ENCODE peak calls at places on chromosomes 12 and 14, in seven cellular contexts. M, U, J, O, Y, I and C are unnamed samples.
A peak's percentile ranks its signal among the peaks of the same experiment; 100 is the strongest.

GRCh38 chr12:50058743-50059312 is 1.4 kb downstream of the ASIC1 start:
- DNase-seq in M (peak; percentile 14), U (no peak), J (no peak), O (no peak), Y (no peak), I (no peak), C (no peak)

GRCh38 chr12:12839886-12840285 is 26.7 kb downstream of the DDX47 start:
- DNase-seq in M (peak; percentile 20), U (peak; percentile 87), J (peak; percentile 87), O (no peak), Y (no peak), I (no peak), C (no peak)

GRCh38 chr12:52147367-52147972 is 44.3 kb downstream of the KRT80 start:
- DNase-seq in M (peak; percentile 99), U (peak; percentile 99), J (peak; percentile 97), O (no peak), Y (peak; percentile 60), I (no peak), C (peak; percentile 73)

GRCh38 chr12:66491812-66492361 is 187.0 kb downstream of the GRIP1 start:
- DNase-seq in M (no peak), U (no peak), J (no peak), O (no peak), Y (no peak), I (no peak), C (no peak)

GRCh38 chr14:62015945-62016344 is 253.7 kb downstream of the SNAPC1 start:
- DNase-seq in M (peak; percentile 95), U (peak; percentile 60), J (no peak), O (no peak), Y (no peak), I (no peak), C (no peak)

GRCh38 chr12:19978193-19978592 is 390.1 kb upstream of the PDE3A start:
- DNase-seq in M (no peak), U (peak; percentile 97), J (peak; percentile 91), O (no peak), Y (no peak), I (no peak), C (no peak)

GRCh38 chr12:52522346-52523011 is 2.3 kb upstream of the KRT5 start:
- DNase-seq in M (no peak), U (no peak), J (no peak), O (no peak), Y (peak; percentile 23), I (no peak), C (no peak)

GRCh38 chr12:113802966-113803828 is 162.9 kb downstream of the RBM19 start:
- DNase-seq in M (no peak), U (no peak), J (no peak), O (no peak), Y (no peak), I (no peak), C (no peak)

GRCh38 chr12:95857151-95857550 is 1.6 kb upstream of the SNRPF start:
- DNase-seq in M (no peak), U (no peak), J (no peak), O (no peak), Y (peak; percentile 59), I (no peak), C (peak; percentile 40)

GRCh38 chr12:47900101-47900479 is 4.7 kb downstream of the VDR start:
- DNase-seq in M (no peak), U (no peak), J (no peak), O (no peak), Y (no peak), I (no peak), C (no peak)

GRCh38 chr12:1491983-1492697 is 102.2 kb downstream of the FBXL14 start:
- DNase-seq in M (no peak), U (no peak), J (no peak), O (no peak), Y (peak; percentile 23), I (no peak), C (peak; percentile 54)

GRCh38 chr12:127293507-127294310 is 973.3 kb upstream of the TMEM132C start:
- DNase-seq in M (peak; percentile 41), U (peak; percentile 33), J (peak; percentile 4), O (peak; percentile 8), Y (peak; percentile 85), I (peak; percentile 44), C (peak; percentile 67)

GRCh38 chr14:71371711-71372396 is 464.6 kb downstream of the PCNX1 start:
- DNase-seq in M (peak; percentile 27), U (peak; percentile 75), J (peak; percentile 50), O (no peak), Y (no peak), I (no peak), C (no peak)

GRCh38 chr14:31947076-31947475 is 130.0 kb upstream of the ARHGAP5 start:
- DNase-seq in M (peak; percentile 53), U (no peak), J (no peak), O (no peak), Y (no peak), I (no peak), C (no peak)

DNA sequence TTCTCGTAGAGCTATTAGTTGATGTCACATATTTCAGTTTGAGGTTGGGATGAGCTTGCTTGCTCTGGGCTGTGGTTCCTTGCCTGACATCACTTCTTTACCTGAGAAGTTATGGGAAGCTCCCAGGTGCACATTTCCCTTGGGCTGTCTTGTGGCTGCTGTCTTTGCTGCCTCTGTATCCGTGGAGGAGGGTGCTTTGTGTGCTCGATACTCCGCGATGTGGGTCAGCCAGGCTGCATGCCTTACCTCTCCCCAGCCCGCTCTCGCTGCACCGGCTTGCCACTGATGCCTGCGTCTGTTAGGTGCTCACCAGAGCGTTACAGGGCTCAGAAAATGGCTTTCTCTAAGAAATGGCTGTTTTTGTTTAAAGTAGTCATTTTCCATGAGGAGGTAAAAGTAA is 19.6 kb downstream of the PELI2 start:
- DNase-seq in M (no peak), U (no peak), J (no peak), O (no peak), Y (peak; percentile 34), I (no peak), C (peak; percentile 43)
- H2AK5ac ChIP-seq in M (no peak overlapping the region), U (peak overlapping the region; percentile 50), J (no peak overlapping the region), O (no peak overlapping the region), Y (no peak overlapping the region), I (no peak overlapping the region), C (no peak overlapping the region)

DNA sequence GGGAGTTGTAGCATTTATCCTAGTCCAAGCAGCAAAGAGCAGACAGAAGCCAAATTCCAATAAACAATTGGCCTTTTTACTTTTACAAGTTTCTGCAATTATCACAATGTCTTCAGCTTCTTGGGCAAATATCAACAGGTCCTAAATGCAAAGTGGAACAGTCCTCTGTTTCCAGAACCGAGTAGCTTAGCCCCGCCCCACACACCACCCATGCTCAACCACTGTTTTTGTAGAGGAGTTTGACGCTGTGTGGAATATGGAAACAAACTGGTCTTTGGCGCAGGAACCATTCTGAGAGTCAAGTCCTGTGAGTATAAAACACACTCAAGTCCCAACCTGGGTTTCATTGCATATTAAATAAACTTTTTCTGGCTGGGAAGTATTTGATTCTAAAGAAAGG is 96.4 kb downstream of the DAD1 start:
- DNase-seq in M (no peak), U (no peak), J (no peak), O (no peak), Y (no peak), I (no peak), C (no peak)
- H2AK5ac ChIP-seq in M (no peak overlapping the region), U (no peak overlapping the region), J (no peak overlapping the region), O (no peak overlapping the region), Y (no peak overlapping the region), I (no peak overlapping the region), C (no peak overlapping the region)

GRCh38 chr14:22929104-22929847 is at the start of gene PRMT5:
- DNase-seq in M (peak; percentile 100), U (peak; percentile 100), J (peak; percentile 100), O (peak; percentile 100), Y (peak; percentile 100), I (peak; percentile 99), C (peak; percentile 100)

GRCh38 chr14:22929848-22930364 is 730 bp upstream of the PRMT5 start:
- DNase-seq in M (no peak), U (no peak), J (no peak), O (peak; percentile 51), Y (no peak), I (no peak), C (no peak)

GRCh38 chr14:22926316-22926715 is 2.9 kb downstream of the PRMT5 start:
- DNase-seq in M (peak; percentile 76), U (peak; percentile 20), J (no peak), O (no peak), Y (no peak), I (no peak), C (no peak)

GRCh38 chr14:22925513-22925912 is 3.7 kb downstream of the PRMT5 start:
- DNase-seq in M (no peak), U (no peak), J (no peak), O (no peak), Y (no peak), I (no peak), C (no peak)

DNA sequence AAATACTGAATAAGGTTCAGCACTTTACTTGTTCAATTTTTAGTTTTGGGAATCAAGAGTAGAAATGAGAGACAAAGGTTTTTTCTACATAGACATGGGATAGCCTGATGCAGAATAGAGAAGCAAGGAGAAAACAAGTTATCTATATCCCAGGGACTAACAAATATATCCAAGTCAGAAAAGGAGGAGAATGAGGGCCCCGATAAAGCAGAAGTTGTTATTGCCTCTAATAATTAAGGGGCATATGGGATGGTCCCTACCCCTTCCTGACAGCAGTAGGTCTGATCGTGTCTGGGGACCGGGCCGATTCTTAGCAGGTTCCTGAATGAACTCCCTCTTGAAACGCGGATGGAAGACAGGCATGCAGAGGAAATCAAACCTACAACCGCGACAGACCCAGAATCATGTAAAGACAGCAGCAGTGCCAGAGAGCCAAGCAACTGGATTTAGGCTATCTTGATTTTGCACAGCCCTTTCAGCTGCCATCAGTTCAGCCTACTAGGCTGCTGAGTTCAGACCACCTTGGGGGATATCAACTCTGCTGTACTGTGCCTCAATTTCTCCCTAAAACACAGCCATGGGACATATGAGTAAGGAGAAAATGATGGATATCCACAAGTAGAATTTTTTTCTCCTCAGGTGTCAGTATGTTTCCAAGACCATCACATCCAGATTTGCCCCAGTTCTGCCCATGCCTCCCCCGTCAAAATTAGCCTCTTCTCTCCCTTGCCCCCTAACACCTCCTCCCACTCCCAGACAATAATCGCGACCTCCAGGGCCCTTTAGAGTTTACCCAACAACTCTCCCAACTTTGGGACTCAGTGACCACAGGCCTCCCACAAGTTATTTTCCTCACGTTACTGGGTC is 706 bp downstream of the PRMT5 start:
- DNase-seq in M (no peak), U (no peak), J (no peak), O (no peak), Y (no peak), I (no peak), C (no peak)
- H2AK5ac ChIP-seq in M (peak overlapping the region; percentile 77), U (peak overlapping the region; percentile 76), J (no peak overlapping the region), O (peak overlapping the region; percentile 7), Y (no peak overlapping the region), I (no peak overlapping the region), C (no peak overlapping the region)

GRCh38 chr12:103712191-103712590 is 125.1 kb downstream of the STAB2 start:
- DNase-seq in M (no peak), U (no peak), J (no peak), O (no peak), Y (no peak), I (no peak), C (no peak)
- H2AK5ac ChIP-seq in M (no peak overlapping the region), U (no peak overlapping the region), J (no peak overlapping the region), O (no peak overlapping the region), Y (no peak overlapping the region), I (no peak overlapping the region), C (no peak overlapping the region)

GRCh38 chr14:58947156-58947555 is 241.3 kb upstream of the DAAM1 start:
- DNase-seq in M (peak; percentile 33), U (no peak), J (no peak), O (no peak), Y (no peak), I (no peak), C (peak; percentile 48)
- H2AK5ac ChIP-seq in M (no peak overlapping the region), U (no peak overlapping the region), J (no peak overlapping the region), O (no peak overlapping the region), Y (no peak overlapping the region), I (no peak overlapping the region), C (no peak overlapping the region)